ENCODE peak calls at places on chromosomes 5 and 9, in ten cellular contexts. S is BE2C, B is GM12865, F is brain microvascular endothelial cell, W is K562, H is astrocyte of the spinal cord, X is upper lobe of left lung, P is fibroblast of mammary gland, R is cardiac fibroblast, U is type B pancreatic cell. M is an unnamed sample.

GRCh38 chr9:137492464-137493162 is 33.5 kb upstream of the NSMF start:
- DNase-seq in B (peak; percentile 26), H (no peak), U (no peak), P (no peak), F (no peak), X (no peak), S (peak; percentile 97), R (no peak), W (peak; percentile 99), M (peak; percentile 72)

GRCh38 chr5:149839761-149840160 is 104.8 kb downstream of the PDE6A start:
- DNase-seq in P (peak; percentile 21), U (no peak), S (no peak), B (no peak), X (no peak), H (no peak), R (peak; percentile 49), F (no peak), W (no peak), M (no peak)

GRCh38 chr9:15295761-15296405 is 11.1 kb downstream of the TTC39B start:
- DNase-seq in H (peak; percentile 87), P (peak; percentile 91), B (peak; percentile 40), S (no peak), W (no peak), X (no peak), F (peak; percentile 74), U (no peak), R (peak; percentile 59), M (peak; percentile 52)

GRCh38 chr9:71322311-71322710 is 200.9 kb upstream of the TRPM3 start:
- DNase-seq in F (no peak), B (no peak), R (no peak), U (no peak), W (no peak), S (no peak), P (no peak), X (no peak), H (no peak), M (no peak)

GRCh38 chr9:130343445-130343918 is 77.9 kb downstream of the HMCN2 start:
- DNase-seq in P (no peak), W (peak; percentile 56), S (peak; percentile 65), R (no peak), U (no peak), F (no peak), H (no peak), X (peak; percentile 64), B (no peak), M (no peak)

GRCh38 chr5:41924526-41924871 is 582 bp upstream of the FBXO4 start:
- DNase-seq in P (no peak), R (no peak), X (no peak), F (no peak), U (no peak), H (no peak), S (no peak), W (no peak), B (no peak), M (no peak)

GRCh38 chr5:73338201-73339126 is 110.1 kb downstream of the FOXD1 start:
- DNase-seq in U (no peak), B (no peak), S (no peak), R (no peak), P (peak; percentile 37), F (peak; percentile 76), W (no peak), X (peak; percentile 40), H (peak; percentile 97), M (no peak)

GRCh38 chr9:127237801-127238200 is 26.8 kb upstream of the GARNL3 start:
- DNase-seq in B (no peak), P (no peak), X (no peak), W (no peak), S (no peak), U (no peak), R (no peak), F (no peak), H (no peak), M (no peak)

GRCh38 chr9:120652902-120653301 is 61.4 kb downstream of the MEGF9 start:
- DNase-seq in U (no peak), X (no peak), P (no peak), S (no peak), H (no peak), W (no peak), B (no peak), R (no peak), F (no peak), M (no peak)

DNA sequence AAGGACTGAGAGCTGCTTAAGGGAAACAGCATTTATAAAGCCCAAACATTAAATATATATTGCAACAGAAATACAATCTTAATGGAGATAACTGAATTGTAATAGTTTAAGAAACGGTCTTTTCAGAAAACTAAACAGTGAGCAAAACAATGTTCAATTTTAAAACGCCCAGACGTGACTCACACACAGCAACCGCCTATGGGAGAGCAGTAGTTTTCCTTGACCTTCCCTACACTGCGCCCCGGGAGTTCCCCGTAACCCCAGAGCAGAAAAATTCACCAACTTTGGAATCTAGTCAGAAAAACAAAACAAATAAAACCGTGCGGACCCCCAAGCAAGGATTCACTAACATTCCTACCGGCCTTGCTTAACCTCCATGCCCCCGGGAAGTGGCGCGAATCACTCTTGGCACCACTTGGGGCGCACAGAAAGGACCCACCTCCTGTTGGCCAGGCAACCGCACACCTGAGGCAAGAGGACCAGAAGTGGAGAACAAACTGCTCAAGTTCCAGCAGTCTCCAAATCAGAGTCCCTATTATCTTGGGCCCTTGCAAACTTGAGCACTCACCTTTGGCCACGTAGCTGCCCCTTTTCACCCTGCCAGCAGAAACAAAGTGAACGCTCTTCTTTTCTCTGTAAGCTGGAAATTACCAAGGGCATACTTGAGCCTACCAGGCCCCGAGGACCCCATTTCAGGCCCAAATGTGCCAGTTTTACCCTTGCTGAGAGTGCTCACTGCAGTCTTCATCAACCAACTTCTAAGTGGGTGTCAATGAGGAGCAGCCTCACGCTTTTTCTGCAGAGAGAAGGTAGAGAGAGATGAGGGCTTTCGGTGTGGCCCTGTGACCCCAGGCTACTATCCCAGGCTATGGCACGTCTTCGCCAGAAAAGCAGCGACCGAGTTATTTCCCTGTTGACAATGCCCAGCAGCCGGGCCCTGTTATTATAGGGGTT is 189.7 kb downstream of the MEF2C start:
- DNase-seq in S (no peak), H (peak; percentile 12), W (no peak), B (peak; percentile 30), R (no peak), U (no peak), X (no peak), P (no peak), F (no peak), M (no peak)
- TF ChIP-seq CTCF in S (no peak), H (no peak), W (no peak), B (peak; percentile 20), R (no peak), U (no peak), X (no peak), P (no peak), F (peak; percentile 15), M (no peak)

GRCh38 chr9:22214021-22214420 is 204.9 kb upstream of the CDKN2B start:
- DNase-seq in F (peak; percentile 35), S (no peak), R (no peak), B (no peak), X (no peak), H (peak; percentile 40), W (no peak), P (peak; percentile 38), U (no peak), M (no peak)

GRCh38 chr9:22208846-22209585 is 199.9 kb upstream of the CDKN2B start:
- DNase-seq in F (no peak), P (peak; percentile 72), B (no peak), W (no peak), R (no peak), U (no peak), X (no peak), H (peak; percentile 51), S (no peak), M (no peak)

GRCh38 chr9:22210262-22210661 is 201.2 kb upstream of the CDKN2B start:
- DNase-seq in S (no peak), B (no peak), H (no peak), F (no peak), R (no peak), W (no peak), X (no peak), U (no peak), P (peak; percentile 37), M (no peak)

GRCh38 chr9:22211588-22212360 is 202.7 kb upstream of the CDKN2B start:
- DNase-seq in S (no peak), B (no peak), P (peak; percentile 94), F (peak; percentile 93), W (no peak), R (peak; percentile 93), H (peak; percentile 98), X (no peak), U (no peak), M (no peak)

DNA sequence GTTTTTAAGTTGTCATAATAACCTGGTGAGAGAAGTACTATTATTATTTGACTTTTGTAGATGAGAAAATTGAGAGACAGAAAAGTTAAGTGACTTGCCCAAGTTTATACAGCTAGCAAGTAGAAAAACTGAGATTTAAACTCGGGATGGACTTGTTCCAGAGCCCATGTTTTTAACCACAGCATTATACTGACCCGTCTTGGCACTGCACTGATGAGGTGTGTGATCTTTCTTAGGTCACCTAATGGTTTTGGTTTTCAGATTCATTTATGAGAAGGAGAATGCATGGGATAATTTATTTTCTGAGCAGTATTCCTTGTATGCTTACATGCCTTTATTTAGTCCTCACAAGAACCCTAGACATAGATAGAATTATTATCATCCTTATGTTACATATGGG is 201.8 kb upstream of the CDKN2B start:
- DNase-seq in R (no peak), U (no peak), P (no peak), F (no peak), W (no peak), X (no peak), B (no peak), H (peak; percentile 52), S (no peak), M (no peak)
- TF ChIP-seq CTCF in R (no peak), U (no peak), P (no peak), F (no peak), W (no peak), X (no peak), B (no peak), H (no peak), S (no peak), M (no peak)

DNA sequence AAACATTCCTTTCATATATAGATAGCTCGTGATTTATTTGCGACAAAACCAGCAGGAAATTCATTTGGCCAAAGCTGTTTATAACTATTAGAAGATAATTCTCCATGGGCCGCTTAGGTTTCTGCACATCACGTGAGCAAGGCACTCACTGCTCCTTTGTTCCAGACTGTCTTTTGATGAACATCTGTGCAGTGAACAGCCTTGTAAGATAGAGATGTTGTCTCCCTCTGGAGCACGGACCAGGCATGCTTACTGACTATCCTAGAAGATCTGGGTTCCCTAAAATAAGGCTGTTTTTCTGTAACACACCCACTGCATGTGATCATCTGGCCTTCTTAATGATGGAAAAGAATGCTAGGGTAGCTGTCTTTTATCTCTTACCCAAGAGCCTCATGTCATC is 30.9 kb downstream of the YIPF5 start:
- DNase-seq in S (no peak), U (no peak), B (no peak), R (peak; percentile 53), P (peak; percentile 75), X (no peak), W (no peak), H (peak; percentile 24), F (peak; percentile 31), M (no peak)
- TF ChIP-seq CTCF in S (no peak), U (peak; percentile 32), B (no peak), R (peak; percentile 25), P (peak; percentile 46), X (no peak), W (no peak), H (peak; percentile 27), F (peak; percentile 45), M (no peak)

DNA sequence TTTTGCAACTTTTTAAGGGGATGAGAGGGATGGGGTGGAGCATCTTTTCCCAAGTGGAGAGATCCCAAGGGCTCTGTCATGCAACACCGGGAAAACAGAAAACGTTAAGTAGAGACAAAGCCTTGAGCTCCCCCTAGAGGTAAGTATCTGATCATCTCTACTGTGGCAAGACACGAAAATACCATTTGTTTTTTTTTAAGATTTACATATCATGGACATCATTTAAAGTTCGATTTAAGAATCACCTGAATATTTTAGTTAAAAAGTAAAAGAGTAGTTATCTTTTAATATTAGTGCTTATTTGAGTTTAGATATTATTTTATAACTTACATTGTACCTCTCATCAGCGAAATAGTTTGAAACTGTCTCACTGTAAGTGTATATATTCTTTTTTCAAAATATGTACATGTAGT is 200.4 kb downstream of the LRRC70 start:
- DNase-seq in F (peak; percentile 47), U (no peak), X (no peak), W (peak; percentile 49), P (peak; percentile 65), B (peak; percentile 50), H (peak; percentile 47), S (peak; percentile 36), R (peak; percentile 77), M (peak; percentile 72)
- TF ChIP-seq CTCF in F (peak; percentile 73), U (peak; percentile 89), X (peak; percentile 52), W (peak; percentile 78), P (peak; percentile 70), B (peak; percentile 69), H (peak; percentile 69), S (peak; percentile 81), R (peak; percentile 69), M (peak; percentile 46)

M was measured in GM20000.